ENCODE peak calls at places on chromosomes 13 and 19, in five cellular contexts. F is AG10803; L is foreskin fibroblast; U is stimulated activated CD4-positive, alpha-beta T cell treated with anti-CD3 and anti-CD28 coated beads, TNF-alpha, amount 100 ng/mL, for 4 hours; B is DMS 273 treated with DMSO at 0.1 percent for 48 hours. Y is an unnamed sample.

GRCh38 chr19:22545751-22546150 is 88.4 kb upstream of the ZNF492 start:
- DNase-seq in B (no peak), L (no peak), F (no peak), U (no peak), Y (no peak)

GRCh38 chr19:1811472-1811894 is 593 bp downstream of the ATP8B3 start:
- DNase-seq in U (no peak), L (peak), F (peak), B (no peak), Y (no peak)

GRCh38 chr13:78022164-78022877 is 103.7 kb upstream of the EDNRB start:
- DNase-seq in B (no peak), U (no peak), F (peak), L (no peak), Y (no peak)

GRCh38 chr13:31007392-31007791 is 74.9 kb downstream of the TEX26 start:
- DNase-seq in U (no peak), L (no peak), B (no peak), F (no peak), Y (no peak)

GRCh38 chr13:72290962-72291681 is 424.1 kb upstream of the DACH1 start:
- DNase-seq in F (peak), B (no peak), U (no peak), L (peak), Y (no peak)

GRCh38 chr19:460877-461609 is at the start of gene SHC2:
- DNase-seq in F (no peak), L (no peak), U (no peak), B (no peak), Y (no peak)

GRCh38 chr19:29881386-29881785 is 60.7 kb upstream of the URI1 start:
- DNase-seq in L (no peak), F (peak), U (no peak), B (no peak), Y (no peak)

GRCh38 chr13:112971288-112971643 is 2.3 kb downstream of the MCF2L start:
- DNase-seq in B (no peak), F (no peak), L (no peak), U (no peak), Y (no peak)

GRCh38 chr19:29687244-29687896 is 22.1 kb downstream of the PLEKHF1 start:
- DNase-seq in U (no peak), F (peak), L (peak), B (no peak), Y (no peak)

GRCh38 chr19:1491114-1491848 is at the start of gene REEP6:
- DNase-seq in L (no peak), U (no peak), B (no peak), F (no peak), Y (no peak)

GRCh38 chr19:50325310-50326100 is 3.7 kb downstream of the KCNC3 start:
- DNase-seq in B (no peak), U (peak), L (peak), F (peak), Y (peak)

GRCh38 chr19:46413262-46414031 is at the start of gene CCDC8:
- DNase-seq in L (peak), B (no peak), F (peak), U (no peak), Y (no peak)

GRCh38 chr13:97113231-97114001 is 108.7 kb upstream of the MBNL2 start:
- DNase-seq in L (no peak), U (no peak), F (peak), B (no peak), Y (no peak)

GRCh38 chr13:93620366-93620765 is 393.8 kb downstream of the GPC6 start:
- DNase-seq in U (no peak), F (peak), B (no peak), L (peak), Y (no peak)

GRCh38 chr13:40982772-40983171 is 36.3 kb downstream of the ELF1 start:
- DNase-seq in F (peak), B (no peak), U (no peak), L (no peak), Y (no peak)

GRCh38 chr19:14514215-14514871 is 3.9 kb downstream of the DNAJB1 start:
- DNase-seq in B (no peak), F (no peak), L (no peak), U (no peak), Y (no peak)

GRCh38 chr13:91722267-91722884 is 324.0 kb downstream of the GPC5 start:
- DNase-seq in B (no peak), F (no peak), U (no peak), L (peak), Y (no peak)

GRCh38 chr19:46951236-46951986 is 68.2 kb upstream of the NPAS1 start:
- DNase-seq in F (peak), U (no peak), L (peak), B (no peak), Y (no peak)

GRCh38 chr13:110559429-110559943 is 2.0 kb downstream of the RAB20 start:
- DNase-seq in L (peak), B (no peak), U (no peak), F (peak), Y (no peak)

GRCh38 chr13:50419896-50420295 is 404.7 kb downstream of the KCNRG start:
- DNase-seq in B (no peak), F (no peak), U (no peak), L (no peak), Y (no peak)

GRCh38 chr13:20054586-20054985 is 96.1 kb downstream of the ZMYM2 start:
- DNase-seq in B (no peak), L (no peak), U (no peak), F (no peak), Y (no peak)

GRCh38 chr19:38869836-38870607 is 8.1 kb downstream of the RINL start:
- DNase-seq in L (peak), F (peak), U (peak), B (no peak), Y (peak)